ENCODE peak calls at places on chromosomes 12 and 14, in five cellular contexts. E, N, U, Z and C are unnamed samples.
A peak's percentile ranks its signal among the peaks of the same experiment; 100 is the strongest.

GRCh38 chr14:75247286-75247922 is 31.2 kb upstream of the FOS start:
- DNase-seq in E (no peak), N (no peak), U (no peak), Z (no peak), C (no peak)

GRCh38 chr12:6062427-6063378 is 61.8 kb downstream of the VWF start:
- DNase-seq in E (no peak), N (peak; percentile 43), U (peak; percentile 85), Z (peak; percentile 53), C (peak; percentile 66)

GRCh38 chr14:65054471-65055085 is 47.7 kb downstream of the MAX start:
- DNase-seq in E (no peak), N (no peak), U (no peak), Z (peak; percentile 25), C (no peak)

GRCh38 chr14:37230551-37231194 is 32.9 kb downstream of the MIPOL1 start:
- DNase-seq in E (no peak), N (peak; percentile 65), U (no peak), Z (no peak), C (no peak)

GRCh38 chr14:91985521-91986255 is 38.2 kb upstream of the FBLN5 start:
- DNase-seq in E (no peak), N (no peak), U (no peak), Z (no peak), C (no peak)

GRCh38 chr12:50042693-50043092 is 14.7 kb upstream of the ASIC1 start:
- DNase-seq in E (no peak), N (no peak), U (no peak), Z (no peak), C (no peak)

GRCh38 chr12:110590806-110591326 is 7.7 kb upstream of the PPTC7 start:
- DNase-seq in E (no peak), N (no peak), U (no peak), Z (no peak), C (no peak)

GRCh38 chr14:64266206-64266605 is 28.0 kb downstream of the ESR2 start:
- DNase-seq in E (no peak), N (peak; percentile 38), U (no peak), Z (no peak), C (no peak)

GRCh38 chr12:58069268-58069967 is 128.1 kb downstream of the ATP23 start:
- DNase-seq in E (no peak), N (no peak), U (no peak), Z (no peak), C (no peak)

GRCh38 chr12:24079083-24079482 is 129.6 kb upstream of the SOX5 start:
- DNase-seq in E (no peak), N (no peak), U (no peak), Z (no peak), C (no peak)

GRCh38 chr12:75704664-75705063 is 193.3 kb upstream of the KRR1 start:
- DNase-seq in E (no peak), N (peak; percentile 28), U (no peak), Z (no peak), C (no peak)

GRCh38 chr14:105059035-105059916 is 6.0 kb downstream of the GPR132 start:
- DNase-seq in E (no peak), N (no peak), U (peak; percentile 60), Z (no peak), C (no peak)

GRCh38 chr12:79555006-79555925 is 135.5 kb downstream of the PAWR start:
- DNase-seq in E (no peak), N (peak; percentile 1), U (no peak), Z (no peak), C (no peak)

GRCh38 chr14:71675902-71676291 is 256.3 kb upstream of the RGS6 start:
- DNase-seq in E (no peak), N (no peak), U (no peak), Z (no peak), C (no peak)

GRCh38 chr14:77027538-77028383 is 747 bp downstream of the IRF2BPL start:
- DNase-seq in E (peak; percentile 76), N (peak; percentile 78), U (peak; percentile 47), Z (peak; percentile 64), C (no peak)

GRCh38 chr12:82015623-82016347 is 256.6 kb upstream of the PPFIA2 start:
- DNase-seq in E (no peak), N (no peak), U (no peak), Z (no peak), C (no peak)

GRCh38 chr12:131832393-131833231 is 4.4 kb downstream of the MMP17 start:
- DNase-seq in E (peak; percentile 74), N (no peak), U (no peak), Z (no peak), C (peak; percentile 65)

GRCh38 chr12:91072931-91073330 is 15.1 kb upstream of the KERA start:
- DNase-seq in E (no peak), N (no peak), U (no peak), Z (no peak), C (no peak)

DNA sequence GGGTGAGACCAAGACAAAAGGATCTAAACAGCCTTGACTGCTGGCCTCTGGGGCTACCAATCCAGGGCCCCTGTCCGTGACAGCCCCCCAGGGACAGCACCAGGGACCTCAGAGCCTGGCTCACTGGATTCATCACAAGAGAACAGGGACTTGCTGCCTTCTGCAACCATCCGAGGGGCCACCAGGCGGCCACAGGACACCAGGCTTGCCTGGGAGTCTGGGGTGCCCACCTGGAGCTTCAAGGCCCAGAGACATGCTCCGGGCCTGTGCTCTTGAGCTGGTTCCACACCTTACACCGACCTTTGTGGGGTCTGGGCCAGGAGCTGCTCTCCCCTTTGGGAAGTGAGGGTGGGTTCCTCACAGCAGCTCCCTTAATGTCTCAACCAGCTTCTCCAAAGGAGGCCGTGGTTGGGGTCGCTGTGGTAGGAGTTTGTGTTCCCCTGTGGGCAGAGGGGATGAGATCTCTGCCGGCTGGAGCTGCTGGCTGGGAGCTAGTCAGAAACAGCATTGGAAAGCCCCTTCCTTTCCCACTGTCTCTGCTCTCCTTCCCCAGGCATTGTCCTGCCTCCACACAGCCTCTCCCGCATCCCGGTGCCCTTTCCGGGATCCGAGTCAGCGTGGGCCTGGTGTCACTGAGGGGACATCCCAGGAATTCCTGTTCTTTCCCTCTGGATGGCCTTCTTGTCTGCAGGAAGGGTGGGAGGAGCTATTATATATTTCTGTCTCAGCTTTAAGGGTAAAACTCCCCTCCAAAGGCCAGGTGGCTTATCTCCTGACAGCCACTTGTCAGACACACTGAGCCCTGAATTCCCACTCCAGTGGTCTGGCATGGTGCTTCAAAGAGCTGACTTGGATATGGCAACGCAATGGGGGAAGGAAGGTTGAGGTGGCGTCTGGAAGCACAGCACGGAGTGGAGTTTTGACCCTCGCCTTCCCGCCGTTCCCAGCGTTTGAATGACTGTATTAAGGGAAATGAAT is 5.1 kb upstream of the PAPLN start:
- DNase-seq in E (no peak), N (peak; percentile 54), U (peak; percentile 91), Z (no peak), C (no peak)
- TF ChIP-seq CTCF in E (no peak), N (peak; percentile 58), U (peak; percentile 83), Z (no peak), C (peak; percentile 3)

GRCh38 chr12:26298785-26299621 is 103.6 kb downstream of the SSPN start:
- DNase-seq in E (no peak), N (peak; percentile 41), U (no peak), Z (no peak), C (no peak)
- TF ChIP-seq CTCF in E (no peak), N (peak; percentile 32), U (peak; percentile 18), Z (no peak), C (no peak)

DNA sequence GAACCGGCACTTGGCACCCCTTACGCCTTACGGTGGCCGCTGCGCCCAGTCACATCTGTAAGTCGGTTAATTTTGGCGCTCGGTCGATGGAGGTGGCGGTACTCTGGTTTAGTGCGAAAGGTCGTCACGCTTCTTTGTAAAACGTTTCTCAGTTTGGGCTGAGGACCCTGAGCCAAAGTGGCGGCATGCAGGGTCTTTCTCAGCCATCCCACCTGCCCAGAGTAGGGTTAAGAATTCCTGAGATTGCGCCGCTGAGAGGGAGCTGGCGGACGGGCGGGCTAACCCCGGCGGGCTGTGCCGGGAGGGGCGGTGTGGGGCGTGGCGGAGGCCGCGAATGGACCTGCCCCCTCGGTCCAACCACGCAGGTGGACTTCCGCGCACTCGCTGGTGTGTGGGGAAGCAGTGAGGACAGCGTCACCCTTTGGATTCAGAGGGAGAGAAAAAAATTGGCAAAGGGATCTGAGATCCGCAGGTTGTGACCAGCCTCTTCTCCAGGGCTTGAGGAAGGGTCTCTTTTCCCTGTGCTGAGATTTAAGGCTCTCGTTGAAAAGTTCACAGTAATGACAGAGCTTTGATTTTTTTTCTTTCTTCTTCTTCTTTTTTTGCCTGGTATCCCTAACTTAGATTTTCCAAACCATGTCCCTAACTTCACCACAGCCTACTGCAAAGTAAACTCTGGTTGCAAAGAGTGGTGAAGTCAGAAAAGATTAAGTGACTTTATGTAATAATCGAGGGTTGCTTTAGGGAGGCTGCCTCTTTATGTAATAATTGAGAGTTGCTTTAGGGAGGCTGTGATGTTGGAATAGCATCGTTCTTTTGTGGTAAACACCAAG is 602 bp upstream of the FBXO33 start:
- DNase-seq in E (peak; percentile 88), N (peak; percentile 80), U (peak; percentile 88), Z (peak; percentile 94), C (no peak)
- TF ChIP-seq CTCF in E (peak; percentile 5), N (peak; percentile 45), U (no peak), Z (no peak), C (peak; percentile 16)

DNA sequence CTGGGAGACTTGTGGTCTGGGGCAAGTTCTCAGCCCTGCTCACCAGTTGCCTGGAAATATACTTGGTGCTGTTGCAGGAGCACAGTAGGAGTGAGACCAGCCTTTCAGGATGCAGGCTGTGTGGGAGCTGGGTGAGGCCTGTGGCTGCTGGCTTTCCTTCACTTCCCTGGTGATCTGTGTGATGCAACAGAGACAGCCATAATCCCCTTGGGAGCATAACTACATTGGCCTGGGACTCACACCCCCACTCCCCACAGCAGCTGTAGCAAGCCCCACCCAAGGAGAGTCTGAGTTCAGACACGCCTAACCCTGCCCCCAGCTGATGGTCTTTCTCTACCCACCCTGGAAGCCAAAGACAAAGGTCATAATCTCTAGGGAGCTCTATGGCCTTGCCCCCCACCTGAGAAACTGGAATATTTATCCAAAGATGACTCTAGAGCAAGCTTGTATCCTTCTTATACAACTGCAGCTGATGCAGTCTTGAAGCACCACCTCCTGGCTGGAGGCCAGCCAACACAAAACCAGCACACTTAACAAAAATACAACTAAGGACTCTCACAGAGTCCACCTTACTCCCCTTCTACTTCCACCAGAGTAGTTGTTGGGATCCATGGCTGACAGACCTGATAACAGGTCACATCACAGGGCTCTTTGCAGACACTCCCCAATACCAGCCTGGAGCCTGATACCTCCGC is 190.4 kb upstream of the CPNE8 start:
- DNase-seq in E (no peak), N (no peak), U (no peak), Z (no peak), C (no peak)
- TF ChIP-seq CTCF in E (no peak), N (no peak), U (peak; percentile 35), Z (no peak), C (no peak)

DNA sequence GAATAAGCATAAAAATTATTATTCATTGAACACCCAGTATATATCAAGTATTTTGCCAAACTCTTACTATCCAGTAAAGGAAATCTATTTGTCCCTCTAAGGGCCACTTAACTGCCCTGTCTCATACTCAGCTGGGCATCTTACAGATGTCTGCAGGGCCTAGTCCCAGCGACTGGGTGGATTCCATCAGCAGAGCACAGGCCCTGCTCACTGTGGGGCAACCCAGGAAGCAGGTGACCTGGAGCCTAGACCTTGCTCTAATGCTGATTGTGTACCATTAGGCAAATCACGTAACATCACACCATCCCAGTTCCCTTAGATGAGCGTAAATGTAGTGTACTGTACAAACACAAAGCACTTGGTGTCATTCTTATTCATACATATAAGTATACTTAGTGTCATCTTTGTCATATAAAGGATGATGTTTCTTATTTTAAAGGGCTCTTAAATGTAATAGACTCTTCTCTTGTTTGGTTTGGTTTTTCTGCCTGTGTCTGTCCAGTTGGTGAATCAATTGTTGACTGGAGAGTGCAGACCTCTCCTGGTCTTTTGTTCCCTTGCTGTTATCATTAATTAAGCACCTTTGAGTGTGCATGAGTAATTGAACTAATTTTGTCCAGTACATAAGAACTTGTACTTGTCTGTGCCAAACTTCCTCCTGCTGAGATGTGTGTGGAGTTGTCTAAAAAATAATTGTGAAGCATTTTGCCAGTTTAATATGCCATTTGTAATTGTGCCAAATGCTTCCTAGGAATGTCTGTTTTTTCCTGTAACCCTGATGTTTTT is 49.3 kb downstream of the RAB35 start:
- DNase-seq in E (no peak), N (no peak), U (no peak), Z (no peak), C (no peak)
- TF ChIP-seq CTCF in E (no peak), N (no peak), U (no peak), Z (no peak), C (no peak)